ENCODE peak calls at places on chromosomes 6 and 20, in eight cellular contexts. A, G, K, Q, E, H, C and J are unnamed samples.

GRCh38 chr6:168675933-168676551 is 235.1 kb downstream of the SMOC2 start:
- DNase-seq in A (no peak), G (no peak), K (no peak), Q (no peak), E (no peak), H (no peak), C (no peak), J (no peak)

GRCh38 chr6:39952170-39952569 is 17.9 kb upstream of the MOCS1 start:
- DNase-seq in A (no peak), G (no peak), K (no peak), Q (no peak), E (no peak), H (no peak), C (no peak), J (no peak)

GRCh38 chr6:116476021-116476678 is 15.0 kb downstream of the CALHM6 start:
- DNase-seq in A (no peak), G (no peak), K (peak; percentile 27), Q (no peak), E (no peak), H (no peak), C (peak; percentile 62), J (no peak)

GRCh38 chr20:48789781-48790544 is 37.8 kb downstream of the PREX1 start:
- DNase-seq in A (no peak), G (no peak), K (no peak), Q (no peak), E (no peak), H (no peak), C (no peak), J (no peak)

GRCh38 chr6:29723666-29724588 is 693 bp downstream of the HLA-F start:
- DNase-seq in A (no peak), G (no peak), K (no peak), Q (peak; percentile 5), E (peak; percentile 27), H (no peak), C (no peak), J (peak; percentile 80)

GRCh38 chr6:7165736-7166296 is 58.1 kb downstream of the RREB1 start:
- DNase-seq in A (no peak), G (no peak), K (no peak), Q (no peak), E (no peak), H (peak; percentile 55), C (no peak), J (peak; percentile 30)

GRCh38 chr20:13865825-13866351 is 81.1 kb downstream of the NDUFAF5 start:
- DNase-seq in A (no peak), G (no peak), K (no peak), Q (no peak), E (no peak), H (no peak), C (no peak), J (no peak)

GRCh38 chr20:32731882-32732266 is 11.4 kb downstream of the COMMD7 start:
- DNase-seq in A (no peak), G (no peak), K (peak; percentile 89), Q (no peak), E (no peak), H (no peak), C (no peak), J (no peak)

GRCh38 chr6:84767591-84768201 is 3.3 kb upstream of the TBX18 start:
- DNase-seq in A (no peak), G (no peak), K (no peak), Q (no peak), E (no peak), H (no peak), C (no peak), J (no peak)

GRCh38 chr6:47603995-47604394 is 94.4 kb upstream of the ADGRF4 start:
- DNase-seq in A (no peak), G (no peak), K (no peak), Q (no peak), E (no peak), H (no peak), C (no peak), J (no peak)

GRCh38 chr20:16806886-16807285 is 58.7 kb downstream of the OTOR start:
- DNase-seq in A (no peak), G (no peak), K (no peak), Q (no peak), E (no peak), H (no peak), C (no peak), J (no peak)

GRCh38 chr6:101758338-101758737 is 364.8 kb downstream of the GRIK2 start:
- DNase-seq in A (no peak), G (no peak), K (no peak), Q (no peak), E (no peak), H (no peak), C (no peak), J (no peak)

GRCh38 chr6:41713161-41713649 is 22.2 kb downstream of the TFEB start:
- DNase-seq in A (no peak), G (no peak), K (no peak), Q (no peak), E (no peak), H (no peak), C (no peak), J (no peak)

GRCh38 chr6:28856617-28857000 is 67.2 kb downstream of the TRIM27 start:
- DNase-seq in A (no peak), G (no peak), K (no peak), Q (no peak), E (no peak), H (no peak), C (no peak), J (no peak)

GRCh38 chr6:142459267-142459666 is 157.5 kb downstream of the ADGRG6 start:
- DNase-seq in A (no peak), G (no peak), K (no peak), Q (no peak), E (no peak), H (no peak), C (no peak), J (no peak)

GRCh38 chr6:139369568-139370046 is 4.8 kb downstream of the CITED2 start:
- DNase-seq in A (no peak), G (no peak), K (peak; percentile 48), Q (peak; percentile 68), E (peak; percentile 54), H (peak; percentile 59), C (no peak), J (peak; percentile 74)
- TF ChIP-seq POLR2AphosphoS5 in A (peak; percentile 38), G (no peak), K (no peak), Q (no peak), E (no peak), H (no peak), C (no peak), J (no peak)

GRCh38 chr6:161272600-161273355 is 1.1 kb downstream of the AGPAT4 start:
- DNase-seq in A (no peak), G (peak; percentile 3), K (no peak), Q (peak; percentile 46), E (peak; percentile 62), H (no peak), C (no peak), J (peak; percentile 86)
- H3K79me2 ChIP-seq in A (peaks cover 54% of the 10 kb centered on the region), G (peaks cover 9% of the 10 kb centered on the region), K (no peaks in the 10 kb centered on the region), Q (peaks cover 25% of the 10 kb centered on the region), E (peaks cover 32% of the 10 kb centered on the region), H (peaks cover 21% of the 10 kb centered on the region), C (no peaks in the 10 kb centered on the region), J (peaks cover 55% of the 10 kb centered on the region)

GRCh38 chr6:411402-412145 is 20.0 kb downstream of the IRF4 start:
- DNase-seq in A (no peak), G (no peak), K (no peak), Q (no peak), E (no peak), H (no peak), C (no peak), J (no peak)

GRCh38 chr6:412146-412886 is 20.8 kb downstream of the IRF4 start:
- DNase-seq in A (no peak), G (no peak), K (no peak), Q (no peak), E (no peak), H (no peak), C (no peak), J (no peak)

GRCh38 chr6:408599-409102 is 17.1 kb downstream of the IRF4 start:
- DNase-seq in A (no peak), G (peak; percentile 53), K (peak; percentile 65), Q (peak; percentile 26), E (peak; percentile 61), H (peak; percentile 74), C (no peak), J (peak; percentile 76)

GRCh38 chr6:409370-409972 is 17.9 kb downstream of the IRF4 start:
- DNase-seq in A (no peak), G (no peak), K (no peak), Q (no peak), E (no peak), H (no peak), C (no peak), J (no peak)

DNA sequence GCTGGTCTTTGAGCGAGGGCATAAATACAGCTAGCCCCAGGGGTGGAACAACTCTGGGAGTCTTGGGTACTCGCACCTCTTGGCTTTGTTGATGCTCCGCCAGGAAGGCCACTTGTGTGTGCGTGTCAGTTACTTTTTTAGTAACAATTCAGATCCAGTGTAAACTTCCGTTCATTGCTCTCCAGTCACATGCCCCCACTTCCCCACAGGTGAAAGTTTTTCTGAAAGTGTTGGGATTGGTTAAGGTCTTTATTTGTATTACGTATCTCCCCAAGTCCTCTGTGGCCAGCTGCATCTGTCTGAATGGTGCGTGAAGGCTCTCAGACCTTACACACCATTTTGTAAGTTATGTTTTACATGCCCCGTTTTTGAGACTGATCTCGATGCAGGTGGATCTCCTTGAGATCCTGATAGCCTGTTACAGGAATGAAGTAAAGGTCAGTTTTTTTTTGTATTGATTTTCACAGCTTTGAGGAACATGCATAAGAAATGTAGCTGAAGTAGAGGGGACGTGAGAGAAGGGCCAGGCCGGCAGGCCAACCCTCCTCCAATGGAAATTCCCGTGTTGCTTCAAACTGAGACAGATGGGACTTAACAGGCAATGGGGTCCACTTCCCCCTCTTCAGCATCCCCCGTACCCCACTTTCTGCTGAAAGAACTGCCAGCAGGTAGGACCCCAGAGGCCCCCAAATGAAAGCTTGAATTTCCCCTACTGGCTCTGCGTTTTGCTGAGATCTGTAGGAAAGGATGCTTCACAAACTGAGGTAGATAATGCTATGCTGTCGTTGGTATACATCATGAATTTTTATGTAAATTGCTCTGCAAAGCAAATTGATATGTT is 19.2 kb downstream of the IRF4 start:
- DNase-seq in A (no peak), G (no peak), K (no peak), Q (no peak), E (no peak), H (no peak), C (no peak), J (no peak)
- TF ChIP-seq POLR2AphosphoS5 in A (no peak), G (no peak), K (no peak), Q (no peak), E (no peak), H (no peak), C (peak; percentile 93), J (no peak)

GRCh38 chr6:38025431-38025830 is 205.9 kb downstream of the ZFAND3 start:
- DNase-seq in A (no peak), G (no peak), K (no peak), Q (no peak), E (no peak), H (no peak), C (no peak), J (no peak)

GRCh38 chr6:38033442-38033982 is 214.0 kb downstream of the ZFAND3 start:
- DNase-seq in A (no peak), G (no peak), K (no peak), Q (no peak), E (no peak), H (no peak), C (no peak), J (no peak)

GRCh38 chr6:38034269-38034914 is 214.9 kb downstream of the ZFAND3 start:
- DNase-seq in A (no peak), G (peak; percentile 23), K (peak; percentile 18), Q (peak; percentile 49), E (no peak), H (no peak), C (no peak), J (peak; percentile 40)

GRCh38 chr6:38027685-38028373 is 208.3 kb downstream of the ZFAND3 start:
- DNase-seq in A (no peak), G (no peak), K (no peak), Q (peak; percentile 22), E (no peak), H (no peak), C (no peak), J (peak; percentile 39)

GRCh38 chr6:38030380-38030779 is 210.9 kb downstream of the ZFAND3 start:
- DNase-seq in A (no peak), G (no peak), K (no peak), Q (no peak), E (no peak), H (no peak), C (no peak), J (no peak)
- H3K79me2 ChIP-seq in A (peaks cover 18% of the 10 kb centered on the region), G (peaks cover 26% of the 10 kb centered on the region), K (peaks cover 12% of the 10 kb centered on the region), Q (peaks cover 61% of the 10 kb centered on the region), E (peaks cover 84% of the 10 kb centered on the region), H (no peaks in the 10 kb centered on the region), C (peaks cover 19% of the 10 kb centered on the region), J (peaks cover 23% of the 10 kb centered on the region)